ENCODE peak calls at places on chromosome 18, in five cellular contexts. B is SW480; L is astrocyte of the spinal cord; E is SK-N-SH; I is activated CD4-positive, alpha-beta T cell treated with anti-CD3 and anti-CD28 coated beads, Interleukin-2, amount 10 ng/mL, durations not matched to agents 7 days and 5 days. S is an unnamed sample.

GRCh38 chr18:40852406-40852805 is 1102.6 kb upstream of the PIK3C3 start:
- DNase-seq in B (no peak), L (no peak), E (no peak), I (no peak), S (peak)

GRCh38 chr18:75041586-75041985 is 167.4 kb downstream of the PTGR3 start:
- DNase-seq in B (no peak), L (peak), E (no peak), I (no peak), S (peak)

GRCh38 chr18:10354241-10354811 is 100.1 kb upstream of the APCDD1 start:
- DNase-seq in B (no peak), L (no peak), E (no peak), I (no peak), S (no peak)

GRCh38 chr18:33116376-33116775 is 324.1 kb downstream of the CCDC178 start:
- DNase-seq in B (no peak), L (peak), E (no peak), I (no peak), S (peak)

GRCh38 chr18:56115072-56116038 is 523.0 kb downstream of the TXNL1 start:
- DNase-seq in B (no peak), L (no peak), E (no peak), I (no peak), S (no peak)

GRCh38 chr18:6106116-6106645 is 210.9 kb upstream of the TMEM200C start:
- DNase-seq in B (no peak), L (no peak), E (no peak), I (no peak), S (no peak)

GRCh38 chr18:70373062-70373519 is 84.2 kb downstream of the SOCS6 start:
- DNase-seq in B (peak), L (peak), E (no peak), I (no peak), S (peak)

GRCh38 chr18:48164096-48164475 is 233.6 kb upstream of the SMAD2 start:
- DNase-seq in B (no peak), L (no peak), E (peak), I (no peak), S (no peak)

GRCh38 chr18:56285387-56286055 is 352.9 kb downstream of the TXNL1 start:
- DNase-seq in B (no peak), L (no peak), E (no peak), I (no peak), S (peak)

GRCh38 chr18:22983175-22983574 is 50.0 kb downstream of the RBBP8 start:
- DNase-seq in B (peak), L (peak), E (peak), I (no peak), S (peak)

GRCh38 chr18:75244336-75244735 is 33.7 kb downstream of the TSHZ1 start:
- DNase-seq in B (no peak), L (peak), E (peak), I (peak), S (peak)

GRCh38 chr18:60372598-60372997 is at the start of gene MC4R:
- DNase-seq in B (peak), L (peak), E (peak), I (no peak), S (peak)

GRCh38 chr18:63147973-63148372 is 171.6 kb downstream of the BCL2 start:
- DNase-seq in B (no peak), L (no peak), E (no peak), I (no peak), S (no peak)

GRCh38 chr18:21408681-21409080 is 166.6 kb downstream of the GREB1L start:
- DNase-seq in B (no peak), L (no peak), E (no peak), I (no peak), S (no peak)

GRCh38 chr18:37440206-37440605 is 125.4 kb downstream of the CELF4 start:
- DNase-seq in B (no peak), L (no peak), E (no peak), I (no peak), S (no peak)

GRCh38 chr18:59455728-59456276 is 96.7 kb upstream of the LMAN1 start:
- DNase-seq in B (no peak), L (no peak), E (no peak), I (no peak), S (no peak)

GRCh38 chr18:77567202-77567601 is 317.6 kb downstream of the GALR1 start:
- DNase-seq in B (no peak), L (no peak), E (no peak), I (no peak), S (no peak)

GRCh38 chr18:66334534-66334933 is 269.4 kb downstream of the CDH19 start:
- DNase-seq in B (no peak), L (no peak), E (no peak), I (no peak), S (no peak)

GRCh38 chr18:59469463-59470180 is 110.6 kb upstream of the LMAN1 start:
- DNase-seq in B (no peak), L (no peak), E (no peak), I (no peak), S (peak)

GRCh38 chr18:54209471-54210180 is 14.8 kb downstream of the MBD2 start:
- DNase-seq in B (no peak), L (no peak), E (no peak), I (no peak), S (peak)

GRCh38 chr18:44786697-44787096 is 106.0 kb downstream of the SETBP1 start:
- DNase-seq in B (no peak), L (no peak), E (no peak), I (no peak), S (no peak)

GRCh38 chr18:69097349-69097748 is 299.5 kb downstream of the CCDC102B start:
- DNase-seq in B (no peak), L (no peak), E (no peak), I (no peak), S (no peak)

GRCh38 chr18:3816601-3817363 is 366.8 kb downstream of the TGIF1 start:
- DNase-seq in B (peak), L (peak), E (no peak), I (no peak), S (peak)

GRCh38 chr18:57353940-57354461 is 1.6 kb downstream of the ST8SIA3 start:
- DNase-seq in B (no peak), L (peak), E (peak), I (peak), S (peak)

GRCh38 chr18:12287684-12288405 is 20.2 kb upstream of the TUBB6 start:
- DNase-seq in B (peak), L (peak), E (peak), I (no peak), S (peak)

GRCh38 chr18:3453540-3454364 is 3.8 kb downstream of the TGIF1 start:
- DNase-seq in B (peak), L (peak), E (no peak), I (peak), S (peak)

GRCh38 chr18:60508108-60508507 is 135.5 kb upstream of the MC4R start:
- DNase-seq in B (no peak), L (no peak), E (peak), I (no peak), S (no peak)

GRCh38 chr18:9209230-9209629 is 72.6 kb downstream of the ANKRD12 start:
- DNase-seq in B (no peak), L (no peak), E (no peak), I (no peak), S (no peak)

GRCh38 chr18:34222396-34223163 is 2.1 kb downstream of the NOL4 start:
- DNase-seq in B (peak), L (peak), E (peak), I (no peak), S (peak)

GRCh38 chr18:8450013-8450412 is 159.2 kb upstream of the RAB12 start:
- DNase-seq in B (no peak), L (no peak), E (no peak), I (no peak), S (no peak)

GRCh38 chr18:45802814-45803492 is 22.5 kb upstream of the SIGLEC15 start:
- DNase-seq in B (peak), L (peak), E (no peak), I (no peak), S (peak)

GRCh38 chr18:78860117-78860516 is 119.5 kb upstream of the SALL3 start:
- DNase-seq in B (no peak), L (no peak), E (no peak), I (no peak), S (no peak)

GRCh38 chr18:79772865-79773696 is 24.7 kb upstream of the KCNG2 start:
- DNase-seq in B (no peak), L (no peak), E (no peak), I (no peak), S (no peak)

GRCh38 chr18:55090566-55091187 is 131.4 kb upstream of the CCDC68 start:
- DNase-seq in B (no peak), L (no peak), E (no peak), I (no peak), S (no peak)

GRCh38 chr18:57121542-57122112 is 25.3 kb upstream of the BOD1L2 start:
- DNase-seq in B (no peak), L (no peak), E (no peak), I (no peak), S (no peak)

S was measured in epithelial cell of esophagus.